ENCODE peak calls at places on chromosomes 5 and 9, in eight cellular contexts. One of them, this sample, is unnamed.

GRCh38 chr5:13946111-13946510 is 1.6 kb upstream of the DNAH5 start:
- DNase-seq in GM06990: no peak
- DNase-seq in RPMI8226: no peak
- DNase-seq in activated naive CD4-positive, alpha-beta T cell: no peak
- DNase-seq in NCI-H2081: no peak
- DNase-seq in brain pericyte: no peak
- DNase-seq in GDM1: no peak
- DNase-seq in esophagus squamous epithelium: no peak
- DNase-seq in this sample: no peak

GRCh38 chr5:2196416-2196815 is 313.7 kb upstream of the IRX4 start:
- DNase-seq in RPMI8226: no peak
- DNase-seq in GM06990: no peak
- DNase-seq in esophagus squamous epithelium: no peak
- DNase-seq in NCI-H2081: no peak
- DNase-seq in activated naive CD4-positive, alpha-beta T cell: no peak
- DNase-seq in GDM1: no peak
- DNase-seq in brain pericyte: no peak
- DNase-seq in this sample: no peak

GRCh38 chr9:36165766-36166149 is 3.4 kb upstream of the CCIN start:
- DNase-seq in RPMI8226: no peak
- DNase-seq in GDM1: no peak
- DNase-seq in activated naive CD4-positive, alpha-beta T cell: no peak
- DNase-seq in NCI-H2081: no peak
- DNase-seq in esophagus squamous epithelium: no peak
- DNase-seq in brain pericyte: no peak
- DNase-seq in GM06990: no peak
- DNase-seq in this sample: no peak

GRCh38 chr5:114339108-114339507 is 22.8 kb upstream of the KCNN2 start:
- DNase-seq in NCI-H2081: no peak
- DNase-seq in RPMI8226: no peak
- DNase-seq in GDM1: no peak
- DNase-seq in brain pericyte: no peak
- DNase-seq in esophagus squamous epithelium: no peak
- DNase-seq in GM06990: no peak
- DNase-seq in activated naive CD4-positive, alpha-beta T cell: no peak
- DNase-seq in this sample: no peak

GRCh38 chr5:174608631-174609097 is 115.7 kb upstream of the MSX2 start:
- DNase-seq in GM06990: no peak
- DNase-seq in activated naive CD4-positive, alpha-beta T cell: no peak
- DNase-seq in NCI-H2081: no peak
- DNase-seq in GDM1: peak; percentile 55
- DNase-seq in RPMI8226: peak; percentile 93
- DNase-seq in esophagus squamous epithelium: no peak
- DNase-seq in brain pericyte: no peak
- DNase-seq in this sample: peak; percentile 94

GRCh38 chr9:71765693-71766092 is 2.6 kb downstream of the CEMIP2 start:
- DNase-seq in GM06990: no peak
- DNase-seq in brain pericyte: no peak
- DNase-seq in RPMI8226: no peak
- DNase-seq in NCI-H2081: no peak
- DNase-seq in GDM1: no peak
- DNase-seq in activated naive CD4-positive, alpha-beta T cell: no peak
- DNase-seq in esophagus squamous epithelium: no peak
- DNase-seq in this sample: no peak

GRCh38 chr9:133004091-133005072 is 25.9 kb downstream of the GFI1B start:
- DNase-seq in GM06990: no peak
- DNase-seq in NCI-H2081: no peak
- DNase-seq in GDM1: peak; percentile 95
- DNase-seq in RPMI8226: no peak
- DNase-seq in activated naive CD4-positive, alpha-beta T cell: no peak
- DNase-seq in esophagus squamous epithelium: no peak
- DNase-seq in brain pericyte: no peak
- DNase-seq in this sample: peak; percentile 50

GRCh38 chr5:52043137-52043536 is 659.9 kb downstream of the ISL1 start:
- DNase-seq in GM06990: no peak
- DNase-seq in GDM1: no peak
- DNase-seq in RPMI8226: no peak
- DNase-seq in brain pericyte: no peak
- DNase-seq in activated naive CD4-positive, alpha-beta T cell: no peak
- DNase-seq in esophagus squamous epithelium: no peak
- DNase-seq in NCI-H2081: no peak
- DNase-seq in this sample: no peak

GRCh38 chr9:87787735-87788134 is 61.8 kb downstream of the CTSL start:
- DNase-seq in NCI-H2081: no peak
- DNase-seq in GM06990: no peak
- DNase-seq in activated naive CD4-positive, alpha-beta T cell: no peak
- DNase-seq in brain pericyte: no peak
- DNase-seq in GDM1: no peak
- DNase-seq in esophagus squamous epithelium: no peak
- DNase-seq in RPMI8226: no peak
- DNase-seq in this sample: peak; percentile 25

GRCh38 chr5:151682751-151683331 is 3.9 kb downstream of the SPARC start:
- DNase-seq in RPMI8226: no peak
- DNase-seq in brain pericyte: no peak
- DNase-seq in GM06990: no peak
- DNase-seq in GDM1: peak; percentile 9
- DNase-seq in esophagus squamous epithelium: no peak
- DNase-seq in activated naive CD4-positive, alpha-beta T cell: no peak
- DNase-seq in NCI-H2081: no peak
- DNase-seq in this sample: no peak

GRCh38 chr5:15620501-15620900 is 120.5 kb downstream of the FBXL7 start:
- DNase-seq in activated naive CD4-positive, alpha-beta T cell: no peak
- DNase-seq in RPMI8226: no peak
- DNase-seq in NCI-H2081: no peak
- DNase-seq in esophagus squamous epithelium: no peak
- DNase-seq in GDM1: no peak
- DNase-seq in GM06990: no peak
- DNase-seq in brain pericyte: no peak
- DNase-seq in this sample: no peak

GRCh38 chr9:93230185-93230584 is 46.2 kb downstream of the WNK2 start:
- DNase-seq in NCI-H2081: no peak
- DNase-seq in activated naive CD4-positive, alpha-beta T cell: no peak
- DNase-seq in esophagus squamous epithelium: no peak
- DNase-seq in GDM1: no peak
- DNase-seq in GM06990: no peak
- DNase-seq in brain pericyte: no peak
- DNase-seq in RPMI8226: no peak
- DNase-seq in this sample: no peak

GRCh38 chr9:36191290-36191645 is 547 bp downstream of the CLTA start:
- DNase-seq in esophagus squamous epithelium: no peak
- DNase-seq in RPMI8226: peak; percentile 50
- DNase-seq in activated naive CD4-positive, alpha-beta T cell: peak; percentile 27
- DNase-seq in GDM1: no peak
- DNase-seq in brain pericyte: no peak
- DNase-seq in GM06990: no peak
- DNase-seq in NCI-H2081: peak; percentile 51
- DNase-seq in this sample: no peak

GRCh38 chr5:101515721-101516120 is 612.6 kb upstream of the ST8SIA4 start:
- DNase-seq in GDM1: no peak
- DNase-seq in GM06990: no peak
- DNase-seq in activated naive CD4-positive, alpha-beta T cell: no peak
- DNase-seq in esophagus squamous epithelium: no peak
- DNase-seq in NCI-H2081: no peak
- DNase-seq in RPMI8226: no peak
- DNase-seq in brain pericyte: no peak
- DNase-seq in this sample: no peak

GRCh38 chr5:124301850-124302249 is 444.6 kb downstream of the ZNF608 start:
- DNase-seq in esophagus squamous epithelium: no peak
- DNase-seq in GM06990: no peak
- DNase-seq in NCI-H2081: no peak
- DNase-seq in brain pericyte: no peak
- DNase-seq in activated naive CD4-positive, alpha-beta T cell: no peak
- DNase-seq in RPMI8226: no peak
- DNase-seq in GDM1: no peak
- DNase-seq in this sample: no peak